ENCODE peak calls at places on chromosomes 4 and X, in seven cellular contexts. S is psoas muscle, I is OCI-LY7, C is lower leg skin, N is neural progenitor cell, Z is endodermal cell, W is cardiac fibroblast. H is an unnamed sample.

GRCh38 chr4:134216436-134216835 is 14.8 kb upstream of the PABPC4L start:
- DNase-seq in S (no peak), N (no peak), Z (no peak), C (no peak), W (peak), I (no peak), H (no peak)

GRCh38 chr4:143356493-143356892 is 19.8 kb downstream of the GAB1 start:
- DNase-seq in W (no peak), S (no peak), I (peak), N (no peak), Z (no peak), C (no peak), H (no peak)

GRCh38 chr4:121011780-121012340 is 60.5 kb downstream of the NDNF start:
- DNase-seq in Z (no peak), I (no peak), S (no peak), N (no peak), C (no peak), W (no peak), H (no peak)

GRCh38 chr4:187965726-187966125 is 29.8 kb upstream of the ZFP42 start:
- DNase-seq in W (no peak), C (no peak), I (no peak), Z (no peak), N (no peak), S (no peak), H (no peak)

GRCh38 chrX:134369576-134369975 is 90.4 kb upstream of the HPRT1 start:
- DNase-seq in S (no peak), C (no peak), N (no peak), Z (no peak), I (peak), W (no peak), H (peak)

GRCh38 chr4:52963976-52964375 is 101.9 kb downstream of the RASL11B start:
- DNase-seq in N (no peak), C (no peak), W (no peak), S (no peak), I (no peak), Z (no peak), H (no peak)

GRCh38 chr4:129839687-129840086 is 743.7 kb downstream of the C4orf33 start:
- DNase-seq in I (no peak), S (no peak), C (no peak), N (no peak), W (no peak), Z (no peak), H (no peak)

GRCh38 chr4:95095352-95095974 is 337.7 kb downstream of the BMPR1B start:
- DNase-seq in Z (no peak), S (no peak), C (no peak), W (peak), N (peak), I (peak), H (no peak)

GRCh38 chr4:158015241-158015640 is 157.6 kb downstream of the GASK1B start:
- DNase-seq in S (no peak), N (no peak), Z (no peak), C (no peak), I (no peak), W (peak), H (no peak)

GRCh38 chrX:108736509-108737479 is at the start of gene IRS4:
- DNase-seq in Z (peak), C (no peak), N (peak), S (no peak), W (peak), I (no peak), H (no peak)

GRCh38 chrX:103151799-103152198 is 58.9 kb upstream of the NXF3 start:
- DNase-seq in C (no peak), Z (no peak), W (no peak), N (no peak), I (no peak), S (no peak), H (no peak)

GRCh38 chr4:73417973-73418372 is 13.9 kb downstream of the ALB start:
- DNase-seq in N (peak), Z (peak), C (no peak), W (no peak), S (no peak), I (no peak), H (no peak)

GRCh38 chr4:15327311-15328298 is 100.2 kb upstream of the C1QTNF7 start:
- DNase-seq in N (no peak), C (no peak), Z (no peak), I (no peak), W (peak), S (no peak), H (no peak)

GRCh38 chrX:150664290-150664689 is 28.9 kb upstream of the MTMR1 start:
- DNase-seq in W (peak), C (no peak), I (no peak), N (no peak), Z (no peak), S (peak), H (no peak)

GRCh38 chrX:14872355-14872754 is 514 bp downstream of the FANCB start:
- DNase-seq in C (no peak), Z (no peak), S (no peak), N (no peak), W (no peak), I (peak), H (no peak)

GRCh38 chrX:119069128-119069527 is 3.7 kb upstream of the CT47C1 start:
- DNase-seq in C (no peak), N (no peak), Z (no peak), S (no peak), W (no peak), I (no peak), H (no peak)

GRCh38 chr4:106035204-106035603 is 139.9 kb downstream of the NPNT start:
- DNase-seq in S (no peak), C (no peak), N (no peak), W (no peak), Z (no peak), I (no peak), H (no peak)

GRCh38 chr4:169707958-169708643 is 49.6 kb downstream of the HPF1 start:
- DNase-seq in N (no peak), C (no peak), S (no peak), W (peak), Z (no peak), I (no peak), H (no peak)

GRCh38 chr4:20592666-20593065 is 107.6 kb upstream of the PACRGL start:
- DNase-seq in N (no peak), Z (no peak), W (peak), I (no peak), S (no peak), C (no peak), H (no peak)

GRCh38 chrX:131987252-131987651 is 35.9 kb upstream of the STK26 start:
- DNase-seq in N (no peak), W (no peak), I (peak), S (no peak), Z (no peak), C (no peak), H (peak)

GRCh38 chrX:16923157-16923556 is 23.3 kb upstream of the REPS2 start:
- DNase-seq in N (no peak), C (no peak), W (no peak), I (no peak), Z (no peak), S (no peak), H (no peak)

GRCh38 chrX:54193085-54193484 is 10.0 kb upstream of the FAM120C start:
- DNase-seq in S (no peak), I (no peak), N (no peak), W (no peak), Z (no peak), C (no peak), H (no peak)

GRCh38 chrX:141733371-141733770 is 34.8 kb upstream of the SPANXD start:
- DNase-seq in S (no peak), N (no peak), I (no peak), C (no peak), Z (no peak), W (no peak), H (no peak)

GRCh38 chr4:946103-946450 is 13.8 kb downstream of the TMEM175 start:
- DNase-seq in I (no peak), Z (no peak), W (no peak), S (no peak), C (peak), N (no peak), H (no peak)

GRCh38 chr4:87843936-87844335 is 11.2 kb downstream of the MEPE start:
- DNase-seq in N (no peak), C (no peak), Z (no peak), W (peak), I (no peak), S (no peak), H (no peak)

GRCh38 chr4:180059216-180059881 is 2183.9 kb upstream of the TENM3 start:
- DNase-seq in N (peak), I (no peak), W (no peak), S (peak), Z (peak), C (no peak), H (peak)

GRCh38 chr4:88017516-88018302 is 10.3 kb downstream of the PKD2 start:
- DNase-seq in N (no peak), W (peak), Z (no peak), I (no peak), S (no peak), C (no peak), H (no peak)

DNA sequence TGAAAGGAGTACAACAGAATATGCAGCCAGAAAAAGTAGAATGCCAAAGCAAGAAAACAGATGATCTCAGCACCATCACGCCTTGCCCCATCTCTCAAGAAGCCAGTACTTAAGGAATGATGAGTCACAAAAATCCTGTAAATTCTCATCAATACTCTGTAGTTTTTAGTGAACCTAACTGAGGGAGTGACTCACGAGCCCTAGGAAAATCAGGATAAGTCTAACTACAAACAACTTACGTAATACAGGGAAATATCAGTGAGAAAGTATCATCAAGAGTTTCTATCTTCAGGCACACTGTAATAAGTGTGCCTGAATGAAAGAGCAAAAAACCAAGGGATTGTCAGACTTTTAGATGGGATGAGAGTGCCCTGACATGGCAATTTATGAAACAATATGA is 644.4 kb downstream of the STPG2 start:
- DNase-seq in N (no peak), W (peak), Z (no peak), S (no peak), I (no peak), C (no peak), H (no peak)
- TF ChIP-seq CTCF in N (no peak), W (no peak), Z (no peak), S (no peak), I (no peak), C (no peak), H (no peak)

DNA sequence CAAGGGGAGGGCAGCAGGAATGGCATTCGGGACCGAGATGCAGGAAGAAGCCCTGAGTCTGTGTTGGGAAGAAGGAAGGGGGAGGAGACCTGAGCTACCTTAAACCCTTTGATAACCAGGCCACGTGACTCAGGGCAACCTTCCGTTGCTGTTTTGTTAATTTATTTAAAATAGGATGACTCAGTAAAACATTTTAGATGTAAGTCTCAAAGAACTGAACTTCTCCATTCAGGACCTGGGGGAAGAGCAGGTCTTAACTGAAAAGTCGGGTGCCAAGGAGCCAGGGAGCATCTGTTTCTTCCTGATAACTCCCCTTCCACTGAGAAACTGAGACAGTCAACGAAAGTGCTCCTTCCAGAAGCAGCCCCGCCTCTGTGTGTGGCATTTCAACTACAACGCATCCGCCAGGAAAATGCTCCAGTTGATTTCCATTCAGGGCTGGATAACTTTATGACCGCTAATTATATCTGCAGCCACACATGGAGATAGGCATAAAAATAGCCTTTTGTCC is 88.0 kb downstream of the IRF2 start:
- DNase-seq in W (no peak), C (no peak), I (no peak), S (no peak), N (no peak), Z (peak), H (no peak)
- H3K4me3 ChIP-seq in W (no peak), C (no peak), I (no peak), S (no peak), N (no peak), Z (no peak), H (no peak)

GRCh38 chrX:50996930-50997329 is 86.4 kb downstream of the BMP15 start:
- DNase-seq in W (no peak), I (no peak), N (peak), S (no peak), C (no peak), Z (peak), H (no peak)
- TF ChIP-seq CTCF in W (no peak), I (no peak), N (peak), S (no peak), C (no peak), Z (peak), H (no peak)

GRCh38 chr4:146637853-146638800 is 566 bp upstream of the POU4F2 start:
- DNase-seq in S (no peak), W (no peak), N (peak), Z (peak), I (no peak), C (no peak), H (no peak)
- H3K4me3 ChIP-seq in S (peak), W (no peak), N (peak), Z (peak), I (no peak), C (no peak), H (no peak)

DNA sequence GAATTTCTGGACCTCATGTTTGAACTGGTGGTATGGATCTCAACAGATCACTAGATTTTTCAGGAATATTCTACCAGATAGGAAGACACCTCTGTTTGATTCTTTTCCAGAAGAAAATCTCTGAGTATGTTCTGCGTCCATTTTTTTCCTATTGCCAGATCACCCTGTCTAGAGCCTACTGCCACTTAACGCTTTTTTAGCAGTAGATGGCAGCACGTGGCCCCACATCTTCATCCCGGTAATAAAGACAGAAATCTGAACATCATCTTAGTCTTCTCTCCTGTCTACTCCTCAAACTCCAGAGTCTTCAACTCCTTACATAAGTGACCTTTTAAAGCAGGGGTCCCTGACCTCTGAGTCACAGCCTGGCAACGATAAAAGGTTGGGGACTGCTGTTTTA is 184.7 kb downstream of the TMA16 start:
- DNase-seq in Z (no peak), N (peak), C (no peak), W (no peak), S (no peak), I (peak), H (no peak)
- TF ChIP-seq CTCF in Z (peak), N (peak), C (no peak), W (no peak), S (no peak), I (peak), H (peak)

GRCh38 chr4:55346851-55347255 is 811 bp downstream of the SRD5A3 start:
- DNase-seq in W (no peak), N (no peak), I (no peak), C (no peak), Z (no peak), S (no peak), H (no peak)
- H3K4me3 ChIP-seq in W (peak), N (peak), I (peak), C (peak), Z (peak), S (peak), H (peak)